ENCODE peak calls at places on chromosomes 16 and 17, in five cellular contexts. B is neuronal stem cell, Q is H9, J is trophoblast cell, O is H1. V is an unnamed sample.
A peak's percentile ranks its signal among the peaks of the same experiment; 100 is the strongest.

GRCh38 chr16:85473909-85474640 is 139.0 kb upstream of the GSE1 start:
- DNase-seq in B (no peak), Q (no peak), J (peak; percentile 73), O (peak; percentile 57), V (no peak)

GRCh38 chr17:15912416-15912955 is 32.4 kb upstream of the ADORA2B start:
- DNase-seq in B (no peak), Q (no peak), J (no peak), O (no peak), V (no peak)

GRCh38 chr16:80034469-80034826 is 433.9 kb upstream of the MAF start:
- DNase-seq in B (no peak), Q (no peak), J (no peak), O (no peak), V (no peak)

GRCh38 chr16:63228259-63228658 is 1192.0 kb upstream of the CDH8 start:
- DNase-seq in B (no peak), Q (no peak), J (no peak), O (no peak), V (no peak)

GRCh38 chr17:72049914-72050313 is 70.9 kb upstream of the SOX9 start:
- DNase-seq in B (no peak), Q (no peak), J (no peak), O (no peak), V (no peak)

GRCh38 chr17:77651983-77652382 is 306.5 kb upstream of the TNRC6C start:
- DNase-seq in B (no peak), Q (peak; percentile 55), J (no peak), O (no peak), V (no peak)

GRCh38 chr17:77795685-77796084 is 162.8 kb upstream of the TNRC6C start:
- DNase-seq in B (no peak), Q (no peak), J (no peak), O (no peak), V (no peak)

GRCh38 chr16:56245197-56245596 is 53.9 kb downstream of the GNAO1 start:
- DNase-seq in B (no peak), Q (no peak), J (peak; percentile 61), O (no peak), V (peak; percentile 27)

GRCh38 chr16:69935278-69935711 is 15.8 kb upstream of the CLEC18A start:
- DNase-seq in B (no peak), Q (no peak), J (no peak), O (no peak), V (no peak)

GRCh38 chr17:8806206-8807069 is 7.3 kb upstream of the MFSD6L start:
- DNase-seq in B (no peak), Q (peak; percentile 20), J (no peak), O (peak; percentile 28), V (no peak)

GRCh38 chr16:76346210-76346609 is 69.0 kb downstream of the CNTNAP4 start:
- DNase-seq in B (no peak), Q (no peak), J (no peak), O (no peak), V (no peak)

GRCh38 chr17:82926081-82926480 is 86.3 kb upstream of the ZNF750 start:
- DNase-seq in B (no peak), Q (no peak), J (no peak), O (no peak), V (no peak)

GRCh38 chr17:7403043-7403901 is 625 bp downstream of the TMEM256 start:
- DNase-seq in B (peak; percentile 67), Q (no peak), J (no peak), O (peak; percentile 76), V (no peak)

GRCh38 chr16:24986512-24987303 is 28.5 kb downstream of the ARHGAP17 start:
- DNase-seq in B (no peak), Q (no peak), J (peak; percentile 77), O (no peak), V (peak; percentile 94)

GRCh38 chr17:32869345-32870026 is 7.4 kb downstream of the MYO1D start:
- DNase-seq in B (no peak), Q (no peak), J (peak; percentile 48), O (no peak), V (no peak)

GRCh38 chr17:38444151-38444550 is 15.9 kb downstream of the ARHGAP23 start:
- DNase-seq in B (no peak), Q (peak; percentile 92), J (peak; percentile 72), O (peak; percentile 80), V (peak; percentile 68)

DNA sequence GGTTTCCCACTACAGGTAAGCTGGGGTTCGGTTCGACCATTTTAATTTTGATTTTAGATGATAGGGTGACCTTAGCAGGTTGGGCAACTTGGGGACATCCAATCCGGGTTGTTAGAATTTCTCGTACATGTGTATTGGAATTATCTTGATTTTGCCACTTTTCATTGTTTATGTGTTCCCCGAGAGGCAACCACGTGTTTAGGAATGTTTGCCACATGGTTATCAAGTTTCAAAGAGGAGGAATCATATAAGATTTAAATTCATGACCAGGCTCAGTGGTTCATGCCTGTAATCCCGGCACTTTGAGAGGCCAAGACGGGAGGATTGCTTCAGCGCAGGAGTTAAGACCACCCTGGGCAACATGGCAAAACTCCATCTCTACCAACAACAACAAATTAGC is 10.0 kb upstream of the SLC47A1 start:
- DNase-seq in B (no peak), Q (no peak), J (no peak), O (no peak), V (no peak)
- H2BK12ac ChIP-seq in B (no peak overlapping the region), Q (no peak overlapping the region), J (no peak overlapping the region), O (peak overlapping the region; percentile 14), V (no peak overlapping the region)

GRCh38 chr16:87819282-87819681 is 50.0 kb downstream of the SLC7A5 start:
- DNase-seq in B (no peak), Q (no peak), J (no peak), O (no peak), V (no peak)

GRCh38 chr16:87818533-87819161 is 50.7 kb downstream of the SLC7A5 start:
- DNase-seq in B (no peak), Q (no peak), J (no peak), O (no peak), V (no peak)

GRCh38 chr16:87821346-87822001 is 47.8 kb downstream of the SLC7A5 start:
- DNase-seq in B (no peak), Q (no peak), J (no peak), O (no peak), V (no peak)

GRCh38 chr16:87822002-87822390 is 47.3 kb downstream of the SLC7A5 start:
- DNase-seq in B (no peak), Q (no peak), J (no peak), O (no peak), V (no peak)

DNA sequence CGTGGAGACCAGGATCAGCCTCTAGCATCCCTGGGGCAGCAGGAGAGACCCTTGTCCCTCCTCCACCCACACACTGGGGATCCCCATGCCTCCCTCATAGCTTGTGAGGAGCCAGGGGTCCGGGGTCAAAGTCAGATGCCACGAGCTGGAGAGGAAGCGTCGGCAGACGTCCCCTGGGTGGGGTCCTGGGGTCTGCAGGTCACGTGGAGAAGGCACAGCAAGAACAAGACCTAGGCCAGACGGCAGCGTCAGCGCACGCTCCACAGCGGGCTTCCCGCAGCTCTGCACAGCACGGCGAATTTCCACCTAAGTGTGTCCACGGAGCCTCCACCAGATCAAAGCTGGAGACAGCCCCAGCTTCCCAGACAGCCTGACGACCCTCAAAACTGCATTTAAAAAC is 49.3 kb downstream of the SLC7A5 start:
- DNase-seq in B (no peak), Q (no peak), J (no peak), O (no peak), V (no peak)
- H3K4me1 ChIP-seq in B (peaks cover 19% of the 10 kb centered on the region), Q (peaks cover 4% of the 10 kb centered on the region), J (peaks cover 5% of the 10 kb centered on the region), O (peaks cover 48% of the 10 kb centered on the region), V (no peaks in the 10 kb centered on the region)

DNA sequence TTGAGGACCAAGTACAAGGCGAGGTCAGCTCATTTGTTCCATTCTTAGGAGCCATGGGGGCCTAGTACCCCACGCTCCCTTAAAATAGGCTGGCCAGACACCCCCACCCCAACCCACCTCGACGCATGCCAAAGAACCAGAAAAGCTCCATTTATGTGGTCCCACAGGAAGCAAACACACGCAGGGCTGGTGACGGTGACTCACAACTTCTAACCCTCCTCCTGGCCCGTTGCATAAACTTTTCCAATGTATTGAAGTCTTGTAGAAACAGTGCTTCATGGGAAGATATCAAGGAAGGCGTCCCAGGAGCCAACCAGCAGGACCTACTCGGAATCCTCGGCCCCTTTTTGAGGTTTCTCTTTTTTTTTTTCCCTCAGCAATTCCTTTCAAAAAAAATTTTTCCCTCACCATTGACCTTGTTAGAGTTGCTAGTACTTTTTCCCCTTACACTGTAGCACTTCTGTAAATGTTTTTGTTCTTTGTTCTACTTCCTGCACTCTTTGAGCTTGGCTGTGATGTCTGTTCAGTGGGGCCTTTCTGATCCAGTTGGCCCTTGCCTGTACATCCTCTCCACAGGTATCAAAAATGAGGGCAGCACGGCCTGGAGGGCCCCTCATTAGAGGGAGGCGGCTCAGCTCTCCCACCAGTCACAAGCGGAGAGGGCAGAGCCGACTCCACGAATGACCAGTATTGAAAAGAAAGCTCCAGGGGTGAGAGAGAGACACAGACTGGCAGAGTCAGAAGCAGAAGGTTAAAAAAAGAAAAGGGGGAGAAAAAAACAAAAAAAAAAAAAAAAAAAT is 208.3 kb downstream of the RGS9 start:
- DNase-seq in B (no peak), Q (no peak), J (peak; percentile 40), O (no peak), V (peak; percentile 44)
- H2BK12ac ChIP-seq in B (no peak overlapping the region), Q (no peak overlapping the region), J (no peak overlapping the region), O (no peak overlapping the region), V (no peak overlapping the region)

DNA sequence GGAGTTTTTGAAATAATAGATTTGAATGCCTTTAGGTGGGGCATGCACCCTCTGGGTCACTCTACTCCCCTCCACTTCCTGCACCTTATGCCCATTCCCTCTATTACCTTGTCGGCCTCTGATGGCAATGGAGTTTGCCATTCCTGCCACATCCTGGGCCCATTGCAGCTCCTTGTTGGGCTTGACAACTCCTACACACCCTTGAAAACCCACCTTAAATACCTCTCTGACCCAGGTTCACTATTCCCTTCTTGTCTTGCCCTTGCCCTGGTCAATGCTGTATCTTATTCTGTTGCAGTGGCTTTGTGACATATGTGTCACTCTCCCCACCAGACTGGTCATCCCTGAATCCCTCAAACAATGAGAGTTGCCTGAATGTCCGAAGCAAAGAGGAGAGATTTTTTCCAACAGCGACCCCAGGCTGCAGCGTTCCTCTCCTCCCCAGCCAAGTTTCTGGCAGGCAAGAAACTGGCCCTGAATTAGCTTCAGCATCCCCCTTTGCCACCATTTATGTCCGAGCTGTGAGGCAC is 2.4 kb downstream of the CCR7 start:
- DNase-seq in B (no peak), Q (peak; percentile 30), J (no peak), O (no peak), V (no peak)
- H3K4me1 ChIP-seq in B (peaks cover 12% of the 10 kb centered on the region), Q (no peaks in the 10 kb centered on the region), J (peaks cover 12% of the 10 kb centered on the region), O (peaks cover 4% of the 10 kb centered on the region), V (peaks cover 13% of the 10 kb centered on the region)

DNA sequence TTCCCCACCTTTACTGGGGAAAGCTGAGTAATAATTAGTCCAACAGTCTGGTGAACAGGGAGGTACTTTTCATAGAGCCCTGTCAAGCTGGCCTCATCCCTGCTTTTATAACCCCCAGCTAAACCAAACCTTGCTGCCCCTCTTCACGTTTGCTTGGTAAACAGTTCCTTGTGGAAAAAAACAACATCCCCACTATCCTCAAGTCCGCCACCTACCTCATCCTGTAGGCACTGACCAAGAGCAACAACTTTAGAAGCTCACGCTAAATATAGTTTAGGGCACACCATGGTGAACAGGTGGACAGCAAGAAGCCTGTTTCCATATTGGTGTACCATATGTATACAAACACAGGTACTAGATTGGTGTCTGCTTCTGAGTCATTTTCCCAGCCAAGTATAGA is 16.5 kb downstream of the NFE2L1 start:
- DNase-seq in B (no peak), Q (no peak), J (no peak), O (no peak), V (no peak)
- H2BK12ac ChIP-seq in B (no peak overlapping the region), Q (no peak overlapping the region), J (no peak overlapping the region), O (no peak overlapping the region), V (no peak overlapping the region)

V was measured in mesenchymal stem cell.